ENCODE peak calls at places on chromosomes 11 and 22, in four cellular contexts. One of them, this sample, is unnamed.

GRCh38 chr11:1150769-1151365 is 6.9 kb upstream of the MUC5AC start:
- DNase-seq in AG10803: peak; percentile 18
- DNase-seq in WERI-Rb-1: no peak
- DNase-seq in fibroblast of lung: peak; percentile 30
- DNase-seq in this sample: no peak

GRCh38 chr22:27133951-27134664 is 476.7 kb downstream of the MIAT start:
- DNase-seq in AG10803: peak; percentile 91
- DNase-seq in WERI-Rb-1: no peak
- DNase-seq in fibroblast of lung: peak; percentile 96
- DNase-seq in this sample: no peak

GRCh38 chr11:14500181-14500651 is 605 bp upstream of the COPB1 start:
- DNase-seq in AG10803: peak; percentile 46
- DNase-seq in WERI-Rb-1: no peak
- DNase-seq in fibroblast of lung: peak; percentile 62
- DNase-seq in this sample: no peak

GRCh38 chr11:8631395-8632110 is 37.5 kb upstream of the STK33 start:
- DNase-seq in AG10803: peak; percentile 76
- DNase-seq in WERI-Rb-1: no peak
- DNase-seq in fibroblast of lung: peak; percentile 82
- DNase-seq in this sample: peak; percentile 40

GRCh38 chr11:10211470-10211869 is 82.5 kb downstream of the SBF2 start:
- DNase-seq in AG10803: no peak
- DNase-seq in WERI-Rb-1: no peak
- DNase-seq in fibroblast of lung: no peak
- DNase-seq in this sample: no peak

GRCh38 chr11:27233654-27234042 is 129.4 kb downstream of the CCDC34 start:
- DNase-seq in AG10803: peak; percentile 55
- DNase-seq in WERI-Rb-1: peak; percentile 76
- DNase-seq in fibroblast of lung: no peak
- DNase-seq in this sample: no peak

GRCh38 chr11:100682247-100682969 is 4.7 kb upstream of the ARHGAP42 start:
- DNase-seq in AG10803: peak; percentile 41
- DNase-seq in WERI-Rb-1: no peak
- DNase-seq in fibroblast of lung: no peak
- DNase-seq in this sample: no peak

GRCh38 chr11:85884581-85885021 is 29.4 kb downstream of the CCDC83 start:
- DNase-seq in AG10803: peak; percentile 34
- DNase-seq in WERI-Rb-1: no peak
- DNase-seq in fibroblast of lung: peak; percentile 47
- DNase-seq in this sample: no peak

GRCh38 chr11:33500865-33501479 is 199.7 kb downstream of the C11orf91 start:
- DNase-seq in AG10803: peak; percentile 47
- DNase-seq in WERI-Rb-1: no peak
- DNase-seq in fibroblast of lung: peak; percentile 50
- DNase-seq in this sample: peak; percentile 7

GRCh38 chr11:128022007-128022368 is 565.4 kb downstream of the ETS1 start:
- DNase-seq in AG10803: peak; percentile 50
- DNase-seq in WERI-Rb-1: no peak
- DNase-seq in fibroblast of lung: peak; percentile 78
- DNase-seq in this sample: no peak

GRCh38 chr11:120940297-120940847 is 83.5 kb upstream of the TBCEL start:
- DNase-seq in AG10803: no peak
- DNase-seq in WERI-Rb-1: no peak
- DNase-seq in fibroblast of lung: peak; percentile 64
- DNase-seq in this sample: no peak

GRCh38 chr11:95641506-95641905 is 148.1 kb downstream of the FAM76B start:
- DNase-seq in AG10803: no peak
- DNase-seq in WERI-Rb-1: no peak
- DNase-seq in fibroblast of lung: no peak
- DNase-seq in this sample: no peak

GRCh38 chr22:47000888-47001287 is 238.4 kb downstream of the TBC1D22A start:
- DNase-seq in AG10803: no peak
- DNase-seq in WERI-Rb-1: no peak
- DNase-seq in fibroblast of lung: peak; percentile 35
- DNase-seq in this sample: no peak

GRCh38 chr11:85767277-85767676 is 43.7 kb downstream of the SYTL2 start:
- DNase-seq in AG10803: no peak
- DNase-seq in WERI-Rb-1: no peak
- DNase-seq in fibroblast of lung: no peak
- DNase-seq in this sample: no peak

GRCh38 chr11:9574556-9574805 is 1.0 kb downstream of the WEE1 start:
- DNase-seq in AG10803: peak; percentile 41
- DNase-seq in WERI-Rb-1: no peak
- DNase-seq in fibroblast of lung: peak; percentile 36
- DNase-seq in this sample: no peak

GRCh38 chr22:17087176-17088131 is 2.7 kb downstream of the IL17RA start:
- DNase-seq in AG10803: peak; percentile 63
- DNase-seq in WERI-Rb-1: no peak
- DNase-seq in fibroblast of lung: peak; percentile 77
- DNase-seq in this sample: no peak

DNA sequence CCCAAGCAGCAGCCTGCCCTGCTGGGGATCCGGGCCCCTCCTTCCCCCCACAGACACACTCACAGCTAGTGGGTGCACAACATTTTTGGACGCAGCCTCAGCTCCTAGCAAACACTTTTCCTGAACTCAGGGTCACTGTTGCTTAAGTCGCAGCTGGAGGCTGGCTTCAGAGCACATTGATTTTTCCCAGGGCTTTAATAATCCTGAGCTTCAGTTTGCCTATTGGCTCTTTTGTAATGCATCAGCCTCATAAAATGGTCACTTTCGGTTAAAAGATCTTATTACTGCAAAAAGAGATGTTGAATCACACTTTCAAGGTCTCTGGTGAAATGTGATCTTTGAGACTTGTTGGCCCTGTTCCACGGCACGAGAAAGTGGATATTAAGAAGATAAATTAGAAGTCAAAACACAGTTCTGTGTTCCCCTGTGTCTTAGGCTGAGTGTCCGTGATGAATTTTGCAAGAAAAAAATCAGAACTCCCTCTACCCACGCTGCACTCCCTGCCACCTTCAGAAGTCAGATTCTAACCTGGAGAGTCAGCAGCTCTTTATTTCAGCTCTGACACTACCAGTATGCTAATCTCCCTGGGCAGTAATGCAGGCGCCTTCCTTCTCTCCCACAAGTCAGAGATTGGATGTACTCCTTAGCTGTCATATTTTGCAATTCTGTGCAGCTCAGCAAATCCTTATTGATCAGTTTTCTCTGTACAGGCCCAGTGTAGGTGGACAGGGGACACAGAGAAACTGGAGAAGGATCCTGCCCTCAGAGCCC is 158.2 kb upstream of the E2F8 start:
- DNase-seq in AG10803: peak; percentile 71
- DNase-seq in WERI-Rb-1: no peak
- DNase-seq in fibroblast of lung: peak; percentile 39
- DNase-seq in this sample: no peak
- H3K4me3 ChIP-seq in AG10803: no peak overlapping the region
- H3K4me3 ChIP-seq in WERI-Rb-1: no peak overlapping the region
- H3K4me3 ChIP-seq in fibroblast of lung: no peak overlapping the region
- H3K4me3 ChIP-seq in this sample: no peak overlapping the region

DNA sequence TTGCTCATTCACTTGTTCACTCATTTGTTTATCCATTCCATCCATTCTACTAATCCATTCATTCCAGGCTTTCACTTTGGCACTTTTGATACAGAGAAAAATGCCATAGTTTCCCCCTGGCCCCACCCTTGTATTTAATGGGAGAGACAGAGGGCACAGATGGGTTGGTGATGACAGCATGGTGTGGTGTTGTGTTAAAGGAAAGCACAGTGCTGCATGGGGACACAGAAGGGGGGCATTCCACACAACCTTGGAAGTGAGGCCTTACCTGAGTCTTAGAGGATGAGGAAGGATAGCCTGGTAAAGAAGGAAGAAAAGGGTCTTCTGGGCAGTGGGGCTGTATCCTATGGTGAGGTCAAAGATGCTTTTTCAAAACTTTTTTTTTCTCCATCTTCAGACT is 248.5 kb upstream of the C11orf87 start:
- DNase-seq in AG10803: no peak
- DNase-seq in WERI-Rb-1: no peak
- DNase-seq in fibroblast of lung: no peak
- DNase-seq in this sample: no peak
- TF ChIP-seq CTCF in AG10803: no peak
- TF ChIP-seq CTCF in WERI-Rb-1: no peak
- TF ChIP-seq CTCF in fibroblast of lung: no peak
- TF ChIP-seq CTCF in this sample: no peak

GRCh38 chr11:67585911-67586310 is 2.3 kb downstream of the GSTP1 start:
- DNase-seq in AG10803: no peak
- DNase-seq in WERI-Rb-1: no peak
- DNase-seq in fibroblast of lung: no peak
- DNase-seq in this sample: no peak
- H3K4me3 ChIP-seq in AG10803: no peak overlapping the region
- H3K4me3 ChIP-seq in WERI-Rb-1: no peak overlapping the region
- H3K4me3 ChIP-seq in fibroblast of lung: no peak overlapping the region
- H3K4me3 ChIP-seq in this sample: no peak overlapping the region

GRCh38 chr11:109123811-109124787 is 297.9 kb upstream of the C11orf87 start:
- DNase-seq in AG10803: peak; percentile 52
- DNase-seq in WERI-Rb-1: no peak
- DNase-seq in fibroblast of lung: peak; percentile 54
- DNase-seq in this sample: no peak

GRCh38 chr11:109121173-109121938 is 300.6 kb upstream of the C11orf87 start:
- DNase-seq in AG10803: no peak
- DNase-seq in WERI-Rb-1: no peak
- DNase-seq in fibroblast of lung: no peak
- DNase-seq in this sample: no peak

GRCh38 chr11:109120341-109120740 is 301.6 kb upstream of the C11orf87 start:
- DNase-seq in AG10803: no peak
- DNase-seq in WERI-Rb-1: no peak
- DNase-seq in fibroblast of lung: no peak
- DNase-seq in this sample: no peak
- TF ChIP-seq CTCF in AG10803: no peak
- TF ChIP-seq CTCF in WERI-Rb-1: no peak
- TF ChIP-seq CTCF in fibroblast of lung: no peak
- TF ChIP-seq CTCF in this sample: no peak

DNA sequence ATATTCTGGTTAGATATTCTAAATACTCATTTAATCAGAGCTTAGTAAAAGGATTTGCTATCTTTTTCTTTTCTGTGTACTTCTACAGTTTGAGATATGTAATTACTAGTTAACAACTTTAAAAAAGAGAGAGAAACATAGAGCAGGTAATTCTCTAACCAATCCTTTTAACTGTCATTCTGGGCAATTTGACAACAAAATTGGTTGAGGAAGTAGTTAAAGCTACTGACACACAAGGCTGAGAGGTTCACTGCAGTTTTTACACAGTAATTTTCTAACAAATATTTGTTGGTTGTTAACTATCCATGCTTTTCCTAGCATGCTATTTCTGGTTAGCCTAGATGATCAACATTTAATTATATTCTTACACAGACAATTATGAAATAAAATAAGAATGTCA is 3.6 kb downstream of the SOX6 start:
- DNase-seq in AG10803: no peak
- DNase-seq in WERI-Rb-1: no peak
- DNase-seq in fibroblast of lung: no peak
- DNase-seq in this sample: no peak
- H3K4me3 ChIP-seq in AG10803: no peak overlapping the region
- H3K4me3 ChIP-seq in WERI-Rb-1: no peak overlapping the region
- H3K4me3 ChIP-seq in fibroblast of lung: no peak overlapping the region
- H3K4me3 ChIP-seq in this sample: no peak overlapping the region

GRCh38 chr22:33467718-33468117 is 409.5 kb upstream of the SYN3 start:
- DNase-seq in AG10803: peak; percentile 73
- DNase-seq in WERI-Rb-1: no peak
- DNase-seq in fibroblast of lung: no peak
- DNase-seq in this sample: no peak
- TF ChIP-seq CTCF in AG10803: peak; percentile 56
- TF ChIP-seq CTCF in WERI-Rb-1: no peak
- TF ChIP-seq CTCF in fibroblast of lung: peak; percentile 22
- TF ChIP-seq CTCF in this sample: no peak

This sample was measured in LNCaP clone FGC.